ENCODE peak calls at places on chromosome 19, in five cellular contexts. One of them, this sample, is unnamed.

GRCh38 chr19:10074153-10074552 is 12.0 kb upstream of the SHFL start:
- DNase-seq in right cardiac atrium: no peak
- DNase-seq in left ventricle myocardium inferior: no peak
- DNase-seq in thyroid gland: no peak
- DNase-seq in esophagus squamous epithelium: no peak
- DNase-seq in this sample: no peak

GRCh38 chr19:7883105-7883504 is 5.2 kb upstream of the LRRC8E start:
- DNase-seq in right cardiac atrium: no peak
- DNase-seq in left ventricle myocardium inferior: no peak
- DNase-seq in thyroid gland: no peak
- DNase-seq in esophagus squamous epithelium: no peak
- DNase-seq in this sample: no peak

GRCh38 chr19:18167975-18168645 is 5.5 kb upstream of the IFI30 start:
- DNase-seq in right cardiac atrium: no peak
- DNase-seq in left ventricle myocardium inferior: peak; percentile 35
- DNase-seq in thyroid gland: peak; percentile 37
- DNase-seq in esophagus squamous epithelium: no peak
- DNase-seq in this sample: no peak

GRCh38 chr19:54026656-54027055 is 35.2 kb downstream of the CACNG6 start:
- DNase-seq in right cardiac atrium: no peak
- DNase-seq in left ventricle myocardium inferior: no peak
- DNase-seq in thyroid gland: no peak
- DNase-seq in esophagus squamous epithelium: no peak
- DNase-seq in this sample: no peak

GRCh38 chr19:18514800-18515682 is 6.8 kb downstream of the ELL start:
- DNase-seq in right cardiac atrium: peak; percentile 74
- DNase-seq in left ventricle myocardium inferior: peak; percentile 51
- DNase-seq in thyroid gland: peak; percentile 52
- DNase-seq in esophagus squamous epithelium: no peak
- DNase-seq in this sample: no peak

GRCh38 chr19:7230826-7231225 is 63.4 kb downstream of the INSR start:
- DNase-seq in right cardiac atrium: peak; percentile 87
- DNase-seq in left ventricle myocardium inferior: peak; percentile 73
- DNase-seq in thyroid gland: no peak
- DNase-seq in esophagus squamous epithelium: no peak
- DNase-seq in this sample: peak; percentile 87

GRCh38 chr19:54517483-54517882 is 14.9 kb downstream of the LAIR2 start:
- DNase-seq in right cardiac atrium: peak; percentile 70
- DNase-seq in left ventricle myocardium inferior: peak; percentile 30
- DNase-seq in thyroid gland: peak; percentile 50
- DNase-seq in esophagus squamous epithelium: no peak
- DNase-seq in this sample: peak; percentile 58

GRCh38 chr19:33394006-33394722 is 20.7 kb downstream of the CEBPG start:
- DNase-seq in right cardiac atrium: peak; percentile 82
- DNase-seq in left ventricle myocardium inferior: peak; percentile 57
- DNase-seq in thyroid gland: no peak
- DNase-seq in esophagus squamous epithelium: no peak
- DNase-seq in this sample: no peak

GRCh38 chr19:19627716-19628498 is at the start of gene LPAR2:
- DNase-seq in right cardiac atrium: peak; percentile 71
- DNase-seq in left ventricle myocardium inferior: no peak
- DNase-seq in thyroid gland: peak; percentile 72
- DNase-seq in esophagus squamous epithelium: no peak
- DNase-seq in this sample: peak; percentile 87

GRCh38 chr19:20182232-20182785 is 15.3 kb downstream of the ZNF486 start:
- DNase-seq in right cardiac atrium: no peak
- DNase-seq in left ventricle myocardium inferior: no peak
- DNase-seq in thyroid gland: peak; percentile 59
- DNase-seq in esophagus squamous epithelium: no peak
- DNase-seq in this sample: no peak

GRCh38 chr19:54162241-54162805 is 2.8 kb upstream of the LENG1 start:
- DNase-seq in right cardiac atrium: peak; percentile 95
- DNase-seq in left ventricle myocardium inferior: peak; percentile 84
- DNase-seq in thyroid gland: peak; percentile 80
- DNase-seq in esophagus squamous epithelium: peak; percentile 50
- DNase-seq in this sample: peak; percentile 88

GRCh38 chr19:18204394-18205179 is 745 bp upstream of the RAB3A start:
- DNase-seq in right cardiac atrium: no peak
- DNase-seq in left ventricle myocardium inferior: no peak
- DNase-seq in thyroid gland: no peak
- DNase-seq in esophagus squamous epithelium: no peak
- DNase-seq in this sample: no peak

GRCh38 chr19:19663292-19664120 is at the start of gene ATP13A1:
- DNase-seq in right cardiac atrium: peak; percentile 98
- DNase-seq in left ventricle myocardium inferior: peak; percentile 95
- DNase-seq in thyroid gland: peak; percentile 99
- DNase-seq in esophagus squamous epithelium: peak; percentile 92
- DNase-seq in this sample: peak; percentile 98

GRCh38 chr19:49432141-49433073 is 7.2 kb downstream of the GFY start:
- DNase-seq in right cardiac atrium: no peak
- DNase-seq in left ventricle myocardium inferior: no peak
- DNase-seq in thyroid gland: no peak
- DNase-seq in esophagus squamous epithelium: no peak
- DNase-seq in this sample: no peak

GRCh38 chr19:18791315-18791678 is 192 bp upstream of the COMP start:
- DNase-seq in right cardiac atrium: no peak
- DNase-seq in left ventricle myocardium inferior: no peak
- DNase-seq in thyroid gland: no peak
- DNase-seq in esophagus squamous epithelium: no peak
- DNase-seq in this sample: no peak

GRCh38 chr19:19134687-19135158 is 3.6 kb downstream of the TMEM161A start:
- DNase-seq in right cardiac atrium: peak; percentile 90
- DNase-seq in left ventricle myocardium inferior: peak; percentile 82
- DNase-seq in thyroid gland: peak; percentile 47
- DNase-seq in esophagus squamous epithelium: no peak
- DNase-seq in this sample: peak; percentile 67

GRCh38 chr19:27744926-27745844 is 1467.8 kb downstream of the UQCRFS1 start:
- DNase-seq in right cardiac atrium: no peak
- DNase-seq in left ventricle myocardium inferior: no peak
- DNase-seq in thyroid gland: no peak
- DNase-seq in esophagus squamous epithelium: no peak
- DNase-seq in this sample: no peak

GRCh38 chr19:54850930-54851329 is 687 bp downstream of the KIR3DL2 start:
- DNase-seq in right cardiac atrium: no peak
- DNase-seq in left ventricle myocardium inferior: no peak
- DNase-seq in thyroid gland: no peak
- DNase-seq in esophagus squamous epithelium: no peak
- DNase-seq in this sample: no peak

GRCh38 chr19:22619371-22619770 is 14.8 kb upstream of the ZNF492 start:
- DNase-seq in right cardiac atrium: peak; percentile 83
- DNase-seq in left ventricle myocardium inferior: no peak
- DNase-seq in thyroid gland: no peak
- DNase-seq in esophagus squamous epithelium: no peak
- DNase-seq in this sample: peak; percentile 78

GRCh38 chr19:5558101-5558621 is 9.6 kb downstream of the TINCR start:
- DNase-seq in right cardiac atrium: no peak
- DNase-seq in left ventricle myocardium inferior: no peak
- DNase-seq in thyroid gland: no peak
- DNase-seq in esophagus squamous epithelium: no peak
- DNase-seq in this sample: no peak

GRCh38 chr19:38229585-38230073 is 5.6 kb upstream of the DPF1 start:
- DNase-seq in right cardiac atrium: peak; percentile 86
- DNase-seq in left ventricle myocardium inferior: peak; percentile 56
- DNase-seq in thyroid gland: no peak
- DNase-seq in esophagus squamous epithelium: no peak
- DNase-seq in this sample: peak; percentile 77

GRCh38 chr19:34124828-34125227 is 47.5 kb upstream of the LSM14A start:
- DNase-seq in right cardiac atrium: no peak
- DNase-seq in left ventricle myocardium inferior: no peak
- DNase-seq in thyroid gland: no peak
- DNase-seq in esophagus squamous epithelium: no peak
- DNase-seq in this sample: no peak

GRCh38 chr19:52716578-52716977 is 18.3 kb downstream of the ZNF611 start:
- DNase-seq in right cardiac atrium: no peak
- DNase-seq in left ventricle myocardium inferior: no peak
- DNase-seq in thyroid gland: no peak
- DNase-seq in esophagus squamous epithelium: no peak
- DNase-seq in this sample: no peak

GRCh38 chr19:7004313-7004931 is 16.8 kb downstream of the MBD3L2B start:
- DNase-seq in right cardiac atrium: no peak
- DNase-seq in left ventricle myocardium inferior: no peak
- DNase-seq in thyroid gland: no peak
- DNase-seq in esophagus squamous epithelium: no peak
- DNase-seq in this sample: no peak

GRCh38 chr19:33193864-33194362 is at the start of gene LRP3:
- DNase-seq in right cardiac atrium: peak; percentile 85
- DNase-seq in left ventricle myocardium inferior: peak; percentile 60
- DNase-seq in thyroid gland: peak; percentile 64
- DNase-seq in esophagus squamous epithelium: no peak
- DNase-seq in this sample: peak; percentile 61

GRCh38 chr19:53381376-53381775 is 13.6 kb upstream of the ZNF765 start:
- DNase-seq in right cardiac atrium: no peak
- DNase-seq in left ventricle myocardium inferior: no peak
- DNase-seq in thyroid gland: no peak
- DNase-seq in esophagus squamous epithelium: no peak
- DNase-seq in this sample: no peak

GRCh38 chr19:43594710-43595604 is 977 bp downstream of the IRGQ start:
- DNase-seq in right cardiac atrium: peak; percentile 77
- DNase-seq in left ventricle myocardium inferior: no peak
- DNase-seq in thyroid gland: peak; percentile 43
- DNase-seq in esophagus squamous epithelium: no peak
- DNase-seq in this sample: peak; percentile 72

GRCh38 chr19:45643024-45643926 is 4.1 kb upstream of the EML2 start:
- DNase-seq in right cardiac atrium: peak; percentile 95
- DNase-seq in left ventricle myocardium inferior: peak; percentile 85
- DNase-seq in thyroid gland: peak; percentile 81
- DNase-seq in esophagus squamous epithelium: peak; percentile 29
- DNase-seq in this sample: peak; percentile 92
- H3K4me3 ChIP-seq in right cardiac atrium: no peak overlapping the region
- H3K4me3 ChIP-seq in left ventricle myocardium inferior: peak overlapping the region; percentile 67
- H3K4me3 ChIP-seq in thyroid gland: no peak overlapping the region
- H3K4me3 ChIP-seq in esophagus squamous epithelium: peak overlapping the region; percentile 37
- H3K4me3 ChIP-seq in this sample: no peak overlapping the region

GRCh38 chr19:2362970-2363300 is 2.9 kb downstream of the TMPRSS9 start:
- DNase-seq in right cardiac atrium: no peak
- DNase-seq in left ventricle myocardium inferior: no peak
- DNase-seq in thyroid gland: no peak
- DNase-seq in esophagus squamous epithelium: no peak
- DNase-seq in this sample: no peak
- H3K27ac ChIP-seq in right cardiac atrium: no peak overlapping the region
- H3K27ac ChIP-seq in left ventricle myocardium inferior: no peak overlapping the region
- H3K27ac ChIP-seq in thyroid gland: no peak overlapping the region
- H3K27ac ChIP-seq in esophagus squamous epithelium: no peak overlapping the region
- H3K27ac ChIP-seq in this sample: no peak overlapping the region

DNA sequence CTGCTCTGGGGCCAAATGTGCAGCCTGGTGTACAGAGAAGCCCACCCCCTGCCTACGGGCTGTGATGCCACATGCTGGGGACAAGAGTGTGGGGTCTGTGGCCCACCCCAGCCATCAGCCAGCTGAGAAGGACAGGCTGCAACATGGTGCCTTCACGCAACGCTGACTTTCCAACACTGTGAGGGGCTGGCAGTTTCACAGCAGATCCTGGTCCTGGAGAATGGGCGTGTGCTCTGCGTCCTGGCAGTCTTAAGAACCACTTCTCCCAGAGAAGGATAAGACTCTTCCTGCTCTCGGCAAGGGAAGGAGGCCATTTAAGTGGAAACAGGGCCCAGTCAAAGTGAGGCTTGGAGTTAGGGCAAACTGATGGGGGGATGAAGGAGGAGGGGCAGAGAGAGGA is 4.6 kb downstream of the LRRC4B start:
- DNase-seq in right cardiac atrium: no peak
- DNase-seq in left ventricle myocardium inferior: no peak
- DNase-seq in thyroid gland: no peak
- DNase-seq in esophagus squamous epithelium: no peak
- DNase-seq in this sample: no peak
- H3K27me3 ChIP-seq in right cardiac atrium: no peaks in the 10 kb centered on the region
- H3K27me3 ChIP-seq in left ventricle myocardium inferior: peaks cover 58% of the 10 kb centered on the region
- H3K27me3 ChIP-seq in thyroid gland: peaks cover 3% of the 10 kb centered on the region
- H3K27me3 ChIP-seq in esophagus squamous epithelium: peaks cover 99% of the 10 kb centered on the region
- H3K27me3 ChIP-seq in this sample: no peaks in the 10 kb centered on the region

DNA sequence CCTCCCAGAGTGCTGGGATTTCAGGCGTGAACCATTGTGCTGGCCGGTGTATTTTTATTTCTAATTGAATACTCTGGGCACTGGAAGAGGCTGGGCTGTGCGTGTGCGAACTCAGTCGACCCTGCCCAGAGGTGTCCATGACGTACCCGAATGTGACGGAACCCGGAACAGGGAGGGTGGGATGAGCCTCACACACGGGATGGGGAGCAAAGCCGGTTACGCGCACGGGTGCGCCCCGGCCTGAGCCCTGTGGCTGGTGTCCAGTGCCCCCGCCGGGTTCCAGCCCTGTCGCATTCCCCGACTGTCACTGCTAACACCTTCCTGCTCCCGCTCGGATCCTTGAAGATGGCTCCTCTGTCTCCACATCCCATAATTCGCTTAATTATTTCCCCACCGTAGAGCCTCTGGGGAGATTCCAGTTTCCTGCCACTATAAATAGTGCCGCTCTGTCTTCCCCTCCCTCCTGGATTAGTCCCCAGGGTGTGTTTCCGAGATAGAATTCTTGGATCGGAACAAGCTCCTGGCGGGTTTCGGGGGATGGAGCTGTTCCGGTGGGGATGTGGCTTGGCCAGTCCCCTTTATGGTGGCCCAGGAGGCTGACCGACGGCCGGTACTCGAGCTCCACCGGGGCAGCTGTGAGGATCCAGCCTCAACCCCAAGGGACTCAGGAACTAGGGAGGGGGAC is 22.0 kb downstream of the SBNO2 start:
- DNase-seq in right cardiac atrium: peak; percentile 82
- DNase-seq in left ventricle myocardium inferior: peak; percentile 52
- DNase-seq in thyroid gland: no peak
- DNase-seq in esophagus squamous epithelium: no peak
- DNase-seq in this sample: peak; percentile 60
- H3K4me3 ChIP-seq in right cardiac atrium: no peak overlapping the region
- H3K4me3 ChIP-seq in left ventricle myocardium inferior: peak overlapping the region; percentile 47
- H3K4me3 ChIP-seq in thyroid gland: no peak overlapping the region
- H3K4me3 ChIP-seq in esophagus squamous epithelium: peak overlapping the region; percentile 47
- H3K4me3 ChIP-seq in this sample: no peak overlapping the region

GRCh38 chr19:13013649-13014048 is 18.4 kb downstream of the NFIX start:
- DNase-seq in right cardiac atrium: peak; percentile 62
- DNase-seq in left ventricle myocardium inferior: no peak
- DNase-seq in thyroid gland: no peak
- DNase-seq in esophagus squamous epithelium: no peak
- DNase-seq in this sample: no peak
- H3K27ac ChIP-seq in right cardiac atrium: peak overlapping the region; percentile 76
- H3K27ac ChIP-seq in left ventricle myocardium inferior: peak overlapping the region; percentile 94
- H3K27ac ChIP-seq in thyroid gland: peak overlapping the region; percentile 83
- H3K27ac ChIP-seq in esophagus squamous epithelium: peak overlapping the region; percentile 92
- H3K27ac ChIP-seq in this sample: peak overlapping the region; percentile 94

DNA sequence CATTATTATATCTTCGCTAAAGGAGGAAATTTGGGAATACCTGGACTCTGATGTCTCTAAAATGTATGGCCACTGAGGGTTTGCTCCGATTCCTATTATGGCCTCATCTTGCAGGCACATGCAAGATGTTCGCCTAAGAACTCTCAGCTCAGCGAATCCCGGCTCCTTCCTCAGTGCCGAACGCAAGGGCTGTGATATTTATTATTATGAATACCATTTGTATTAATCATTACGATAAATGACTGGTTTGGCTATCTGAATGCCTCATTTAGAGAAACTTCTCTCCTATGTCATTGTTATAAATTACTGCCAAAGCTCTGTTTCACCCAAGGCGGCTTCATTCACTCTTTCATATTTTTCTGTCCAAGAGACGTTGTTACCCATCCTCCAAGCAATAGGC is 369.7 kb upstream of the TSHZ3 start:
- DNase-seq in right cardiac atrium: no peak
- DNase-seq in left ventricle myocardium inferior: no peak
- DNase-seq in thyroid gland: no peak
- DNase-seq in esophagus squamous epithelium: no peak
- DNase-seq in this sample: no peak
- H3K27me3 ChIP-seq in right cardiac atrium: no peaks in the 10 kb centered on the region
- H3K27me3 ChIP-seq in left ventricle myocardium inferior: peaks cover 48% of the 10 kb centered on the region
- H3K27me3 ChIP-seq in thyroid gland: no peaks in the 10 kb centered on the region
- H3K27me3 ChIP-seq in esophagus squamous epithelium: no peaks in the 10 kb centered on the region
- H3K27me3 ChIP-seq in this sample: no peaks in the 10 kb centered on the region